ENCODE peak calls at places on chromosomes 16 and 17, in ten cellular contexts. Z is left cardiac atrium; W is fibroblast of lung; F is ELR; L is nucleus accumbens; G is transverse colon; N is Caki2; K is activated CD4-positive, CD25-positive, alpha-beta regulatory T cell treated with anti-CD3 and anti-CD28 coated beads, Interleukin-2, amount 50 U/mL, for 16 hours; X is adrenal gland; H is GF-D8. V is an unnamed sample.

GRCh38 chr16:9677301-9677653 is 505.0 kb downstream of the GRIN2A start:
- DNase-seq in Z (no peak), W (no peak), F (no peak), L (no peak), G (no peak), N (no peak), K (no peak), X (no peak), H (no peak), V (no peak)

GRCh38 chr16:70160821-70161220 is 12.8 kb upstream of the CLEC18C start:
- DNase-seq in Z (peak; percentile 25), W (no peak), F (no peak), L (no peak), G (no peak), N (no peak), K (no peak), X (no peak), H (no peak), V (no peak)

GRCh38 chr16:74049027-74049426 is 247.6 kb upstream of the PSMD7 start:
- DNase-seq in Z (no peak), W (no peak), F (no peak), L (no peak), G (no peak), N (no peak), K (no peak), X (no peak), H (no peak), V (no peak)

GRCh38 chr17:39564201-39564828 is 43.4 kb downstream of the NEUROD2 start:
- DNase-seq in Z (no peak), W (no peak), F (peak; percentile 11), L (peak; percentile 6), G (no peak), N (peak; percentile 25), K (no peak), X (no peak), H (no peak), V (no peak)

GRCh38 chr17:69492410-69493071 is 78.0 kb downstream of the MAP2K6 start:
- DNase-seq in Z (no peak), W (peak; percentile 92), F (peak; percentile 93), L (no peak), G (no peak), N (peak; percentile 62), K (no peak), X (no peak), H (no peak), V (no peak)

GRCh38 chr17:75241996-75242460 is 19.4 kb downstream of the GGA3 start:
- DNase-seq in Z (no peak), W (peak; percentile 59), F (peak; percentile 71), L (no peak), G (no peak), N (no peak), K (no peak), X (peak; percentile 80), H (no peak), V (no peak)

GRCh38 chr17:7997186-7997585 is 5.2 kb upstream of the GUCY2D start:
- DNase-seq in Z (no peak), W (peak; percentile 26), F (peak; percentile 55), L (no peak), G (peak; percentile 67), N (no peak), K (no peak), X (no peak), H (no peak), V (no peak)

GRCh38 chr17:62581769-62582168 is 45.7 kb upstream of the MRC2 start:
- DNase-seq in Z (no peak), W (peak; percentile 26), F (peak; percentile 38), L (no peak), G (no peak), N (no peak), K (no peak), X (no peak), H (no peak), V (no peak)

GRCh38 chr16:15507299-15507958 is 73.0 kb downstream of the BMERB1 start:
- DNase-seq in Z (peak; percentile 45), W (peak; percentile 65), F (peak; percentile 16), L (peak; percentile 22), G (no peak), N (peak; percentile 86), K (no peak), X (no peak), H (no peak), V (no peak)

GRCh38 chr17:31313982-31314787 is at the start of gene EVI2B:
- DNase-seq in Z (no peak), W (peak; percentile 46), F (peak; percentile 93), L (no peak), G (no peak), N (no peak), K (no peak), X (no peak), H (peak; percentile 91), V (no peak)

GRCh38 chr17:81259058-81259605 is 20.0 kb downstream of the NDUFAF8 start:
- DNase-seq in Z (no peak), W (no peak), F (no peak), L (no peak), G (no peak), N (no peak), K (no peak), X (no peak), H (no peak), V (no peak)

GRCh38 chr17:2905269-2905668 is 109.0 kb downstream of the RAP1GAP2 start:
- DNase-seq in Z (peak; percentile 84), W (no peak), F (no peak), L (no peak), G (no peak), N (no peak), K (no peak), X (no peak), H (peak; percentile 10), V (no peak)

GRCh38 chr17:57104461-57105175 is 19.6 kb downstream of the AKAP1 start:
- DNase-seq in Z (no peak), W (peak; percentile 48), F (peak; percentile 85), L (no peak), G (no peak), N (no peak), K (no peak), X (no peak), H (no peak), V (no peak)

GRCh38 chr16:66512589-66513404 is 37.1 kb downstream of the TK2 start:
- DNase-seq in Z (no peak), W (peak; percentile 49), F (peak; percentile 60), L (no peak), G (no peak), N (peak; percentile 83), K (no peak), X (no peak), H (no peak), V (no peak)

GRCh38 chr16:2039286-2040030 is 8.2 kb downstream of the NTHL1 start:
- DNase-seq in Z (peak; percentile 85), W (peak; percentile 36), F (no peak), L (no peak), G (peak; percentile 72), N (no peak), K (no peak), X (peak; percentile 40), H (no peak), V (no peak)

GRCh38 chr16:847681-848445 is 47.3 kb upstream of the GNG13 start:
- DNase-seq in Z (peak; percentile 10), W (no peak), F (no peak), L (no peak), G (no peak), N (no peak), K (no peak), X (no peak), H (no peak), V (no peak)

GRCh38 chr16:49484454-49484853 is 110.8 kb downstream of the C16orf78 start:
- DNase-seq in Z (peak; percentile 81), W (no peak), F (no peak), L (no peak), G (peak; percentile 76), N (peak; percentile 23), K (no peak), X (peak; percentile 62), H (no peak), V (no peak)

GRCh38 chr16:62665269-62665668 is 629.0 kb upstream of the CDH8 start:
- DNase-seq in Z (no peak), W (no peak), F (no peak), L (peak; percentile 2), G (no peak), N (no peak), K (no peak), X (no peak), H (no peak), V (no peak)

GRCh38 chr17:27456681-27457404 is 595 bp downstream of the KSR1 start:
- DNase-seq in Z (peak; percentile 26), W (no peak), F (no peak), L (no peak), G (peak; percentile 17), N (no peak), K (no peak), X (peak; percentile 40), H (no peak), V (no peak)

GRCh38 chr16:69711115-69711740 is 15.1 kb downstream of the NQO1 start:
- DNase-seq in Z (no peak), W (peak; percentile 94), F (peak; percentile 81), L (no peak), G (peak; percentile 56), N (no peak), K (no peak), X (peak; percentile 67), H (no peak), V (no peak)

GRCh38 chr16:55623640-55624039 is 32.1 kb upstream of the SLC6A2 start:
- DNase-seq in Z (no peak), W (no peak), F (no peak), L (no peak), G (no peak), N (no peak), K (no peak), X (no peak), H (no peak), V (no peak)

GRCh38 chr16:86635181-86635580 is 56.8 kb downstream of the FOXL1 start:
- DNase-seq in Z (peak; percentile 44), W (peak; percentile 74), F (no peak), L (no peak), G (no peak), N (no peak), K (no peak), X (no peak), H (no peak), V (no peak)

GRCh38 chr16:75501359-75501758 is 6.1 kb upstream of the CHST6 start:
- DNase-seq in Z (no peak), W (no peak), F (no peak), L (no peak), G (no peak), N (no peak), K (no peak), X (no peak), H (no peak), V (no peak)

GRCh38 chr16:24918641-24919040 is 72.9 kb downstream of the SLC5A11 start:
- DNase-seq in Z (no peak), W (no peak), F (no peak), L (no peak), G (no peak), N (no peak), K (no peak), X (no peak), H (peak; percentile 5), V (no peak)

GRCh38 chr16:29900888-29901606 is 759 bp downstream of the ASPHD1 start:
- DNase-seq in Z (no peak), W (no peak), F (peak; percentile 45), L (no peak), G (no peak), N (no peak), K (no peak), X (no peak), H (no peak), V (no peak)